ENCODE peak calls at places on chromosomes 11 and 22, in five cellular contexts. One of them, this sample, is unnamed.

GRCh38 chr11:131460931-131461330 is 90.5 kb downstream of the NTM start:
- DNase-seq in stimulated activated naive CD4-positive, alpha-beta T cell: no peak
- DNase-seq in head of caudate nucleus: no peak
- DNase-seq in T-cell: no peak
- DNase-seq in posterior cingulate gyrus: no peak
- DNase-seq in this sample: no peak

GRCh38 chr22:37310815-37311595 is 28.7 kb downstream of the CYTH4 start:
- DNase-seq in stimulated activated naive CD4-positive, alpha-beta T cell: no peak
- DNase-seq in head of caudate nucleus: peak; percentile 58
- DNase-seq in T-cell: no peak
- DNase-seq in posterior cingulate gyrus: no peak
- DNase-seq in this sample: no peak

GRCh38 chr11:97610000-97610399 is 1220.2 kb downstream of the JRKL start:
- DNase-seq in stimulated activated naive CD4-positive, alpha-beta T cell: no peak
- DNase-seq in head of caudate nucleus: no peak
- DNase-seq in T-cell: no peak
- DNase-seq in posterior cingulate gyrus: no peak
- DNase-seq in this sample: no peak

GRCh38 chr22:44159230-44159629 is 21.5 kb upstream of the PARVG start:
- DNase-seq in stimulated activated naive CD4-positive, alpha-beta T cell: no peak
- DNase-seq in head of caudate nucleus: no peak
- DNase-seq in T-cell: no peak
- DNase-seq in posterior cingulate gyrus: peak; percentile 24
- DNase-seq in this sample: no peak

GRCh38 chr11:32033491-32033890 is 57.4 kb upstream of the RCN1 start:
- DNase-seq in stimulated activated naive CD4-positive, alpha-beta T cell: no peak
- DNase-seq in head of caudate nucleus: no peak
- DNase-seq in T-cell: no peak
- DNase-seq in posterior cingulate gyrus: no peak
- DNase-seq in this sample: no peak

GRCh38 chr11:4887591-4887990 is 5.9 kb downstream of the OR51T1 start:
- DNase-seq in stimulated activated naive CD4-positive, alpha-beta T cell: no peak
- DNase-seq in head of caudate nucleus: no peak
- DNase-seq in T-cell: no peak
- DNase-seq in posterior cingulate gyrus: no peak
- DNase-seq in this sample: no peak

GRCh38 chr11:116563028-116563712 is 209.6 kb downstream of the BUD13 start:
- DNase-seq in stimulated activated naive CD4-positive, alpha-beta T cell: no peak
- DNase-seq in head of caudate nucleus: peak; percentile 78
- DNase-seq in T-cell: no peak
- DNase-seq in posterior cingulate gyrus: peak; percentile 45
- DNase-seq in this sample: peak; percentile 4

GRCh38 chr11:112822478-112823274 is 138.5 kb upstream of the NCAM1 start:
- DNase-seq in stimulated activated naive CD4-positive, alpha-beta T cell: no peak
- DNase-seq in head of caudate nucleus: no peak
- DNase-seq in T-cell: no peak
- DNase-seq in posterior cingulate gyrus: no peak
- DNase-seq in this sample: no peak

GRCh38 chr11:6448574-6448973 is 7.8 kb upstream of the HPX start:
- DNase-seq in stimulated activated naive CD4-positive, alpha-beta T cell: no peak
- DNase-seq in head of caudate nucleus: no peak
- DNase-seq in T-cell: no peak
- DNase-seq in posterior cingulate gyrus: no peak
- DNase-seq in this sample: no peak

GRCh38 chr11:93659216-93659615 is 2.3 kb upstream of the CEP295 start:
- DNase-seq in stimulated activated naive CD4-positive, alpha-beta T cell: no peak
- DNase-seq in head of caudate nucleus: no peak
- DNase-seq in T-cell: no peak
- DNase-seq in posterior cingulate gyrus: no peak
- DNase-seq in this sample: no peak

GRCh38 chr11:107496011-107496410 is 38.4 kb upstream of the CWF19L2 start:
- DNase-seq in stimulated activated naive CD4-positive, alpha-beta T cell: no peak
- DNase-seq in head of caudate nucleus: no peak
- DNase-seq in T-cell: no peak
- DNase-seq in posterior cingulate gyrus: no peak
- DNase-seq in this sample: peak; percentile 35